ENCODE peak calls at places on chromosome 19, in four cellular contexts. Y is HEK293T, T is K562, W is WTC11. O is an unnamed sample.

GRCh38 chr19:51480590-51480989 is 2.3 kb downstream of the CEACAM18 start:
- DNase-seq in Y (peak), T (peak), W (peak), O (peak)

GRCh38 chr19:4061683-4062575 is 4.8 kb downstream of the ZBTB7A start:
- DNase-seq in Y (no peak), T (no peak), W (no peak), O (no peak)

GRCh38 chr19:10417598-10418280 is 2.6 kb upstream of the PDE4A start:
- DNase-seq in Y (no peak), T (no peak), W (peak), O (no peak)

GRCh38 chr19:5131866-5132561 is 163.1 kb downstream of the KDM4B start:
- DNase-seq in Y (no peak), T (no peak), W (no peak), O (no peak)

GRCh38 chr19:49512970-49513745 is 697 bp downstream of the FCGRT start:
- DNase-seq in Y (no peak), T (peak), W (peak), O (peak)

GRCh38 chr19:4108767-4109625 is 14.9 kb downstream of the MAP2K2 start:
- DNase-seq in Y (no peak), T (no peak), W (no peak), O (no peak)

GRCh38 chr19:9431475-9431874 is 3.9 kb downstream of the ZNF266 start:
- DNase-seq in Y (no peak), T (peak), W (peak), O (no peak)

GRCh38 chr19:16143399-16144215 is at the start of gene HSH2D:
- DNase-seq in Y (no peak), T (no peak), W (peak), O (peak)

GRCh38 chr19:31220540-31220939 is 128.7 kb downstream of the TSHZ3 start:
- DNase-seq in Y (peak), T (peak), W (no peak), O (no peak)

GRCh38 chr19:2552859-2553258 is 76.9 kb downstream of the GADD45B start:
- DNase-seq in Y (no peak), T (no peak), W (no peak), O (no peak)

GRCh38 chr19:58296086-58296485 is 9.1 kb upstream of the ERVK3-1 start:
- DNase-seq in Y (no peak), T (no peak), W (no peak), O (no peak)

GRCh38 chr19:42410371-42410770 is 16.8 kb downstream of the LIPE start:
- DNase-seq in Y (no peak), T (no peak), W (no peak), O (no peak)

GRCh38 chr19:41563847-41564514 is 12.0 kb upstream of the CEACAM21 start:
- DNase-seq in Y (no peak), T (no peak), W (peak), O (no peak)

GRCh38 chr19:42293966-42294365 is 8.0 kb upstream of the PRR19 start:
- DNase-seq in Y (no peak), T (no peak), W (no peak), O (no peak)

GRCh38 chr19:8030906-8031305 is 21.7 kb upstream of the CCL25 start:
- DNase-seq in Y (no peak), T (no peak), W (no peak), O (no peak)

GRCh38 chr19:29485293-29485692 is 40.5 kb upstream of the VSTM2B start:
- DNase-seq in Y (peak), T (no peak), W (no peak), O (no peak)

GRCh38 chr19:771332-771785 is 20.4 kb downstream of the MISP start:
- DNase-seq in Y (peak), T (peak), W (no peak), O (peak)

GRCh38 chr19:1122972-1123363 is 19.2 kb downstream of the GPX4 start:
- DNase-seq in Y (peak), T (peak), W (peak), O (peak)

GRCh38 chr19:41999878-42000208 is 5.8 kb upstream of the ATP1A3 start:
- DNase-seq in Y (no peak), T (no peak), W (no peak), O (no peak)

GRCh38 chr19:56162258-56162657 is 13.6 kb upstream of the GALP start:
- DNase-seq in Y (no peak), T (no peak), W (no peak), O (no peak)

GRCh38 chr19:1862424-1863307 is 713 bp downstream of the KLF16 start:
- DNase-seq in Y (peak), T (peak), W (peak), O (no peak)

GRCh38 chr19:5131031-5131865 is 162.3 kb downstream of the KDM4B start:
- DNase-seq in Y (no peak), T (peak), W (peak), O (no peak)

GRCh38 chr19:4338441-4339350 is at the start of gene STAP2:
- DNase-seq in Y (no peak), T (peak), W (peak), O (peak)

GRCh38 chr19:4723465-4724251 is at the start of gene DPP9:
- DNase-seq in Y (peak), T (peak), W (peak), O (peak)

GRCh38 chr19:33304760-33305647 is 2.7 kb upstream of the CEBPA start:
- DNase-seq in Y (peak), T (peak), W (no peak), O (peak)

GRCh38 chr19:21117041-21117907 is 24.6 kb upstream of the ZNF431 start:
- DNase-seq in Y (no peak), T (no peak), W (no peak), O (no peak)

GRCh38 chr19:996051-996838 is 4.0 kb upstream of the GRIN3B start:
- DNase-seq in Y (peak), T (peak), W (peak), O (no peak)

GRCh38 chr19:33514885-33515485 is 6.6 kb downstream of the PEPD start:
- DNase-seq in Y (no peak), T (no peak), W (no peak), O (no peak)

GRCh38 chr19:13044160-13044853 is 49.0 kb downstream of the NFIX start:
- DNase-seq in Y (no peak), T (no peak), W (no peak), O (no peak)

GRCh38 chr19:14147797-14148605 is 11.6 kb upstream of the ASF1B start:
- DNase-seq in Y (peak), T (peak), W (peak), O (peak)

GRCh38 chr19:15297416-15298224 is 34.7 kb downstream of the BRD4 start:
- DNase-seq in Y (no peak), T (no peak), W (peak), O (peak)

GRCh38 chr19:16607819-16608218 is 20.2 kb downstream of the MED26 start:
- DNase-seq in Y (no peak), T (no peak), W (no peak), O (no peak)

GRCh38 chr19:54475706-54476105 is 2.6 kb upstream of the CDC42EP5 start:
- DNase-seq in Y (no peak), T (peak), W (no peak), O (no peak)

GRCh38 chr19:4206818-4207484 is 22.4 kb upstream of the EBI3 start:
- DNase-seq in Y (no peak), T (no peak), W (no peak), O (no peak)

GRCh38 chr19:49193822-49194394 is 36.3 kb downstream of the TRPM4 start:
- DNase-seq in Y (no peak), T (no peak), W (no peak), O (no peak)

GRCh38 chr19:3184847-3185481 is 766 bp upstream of the NCLN start:
- DNase-seq in Y (peak), T (peak), W (peak), O (no peak)

DNA sequence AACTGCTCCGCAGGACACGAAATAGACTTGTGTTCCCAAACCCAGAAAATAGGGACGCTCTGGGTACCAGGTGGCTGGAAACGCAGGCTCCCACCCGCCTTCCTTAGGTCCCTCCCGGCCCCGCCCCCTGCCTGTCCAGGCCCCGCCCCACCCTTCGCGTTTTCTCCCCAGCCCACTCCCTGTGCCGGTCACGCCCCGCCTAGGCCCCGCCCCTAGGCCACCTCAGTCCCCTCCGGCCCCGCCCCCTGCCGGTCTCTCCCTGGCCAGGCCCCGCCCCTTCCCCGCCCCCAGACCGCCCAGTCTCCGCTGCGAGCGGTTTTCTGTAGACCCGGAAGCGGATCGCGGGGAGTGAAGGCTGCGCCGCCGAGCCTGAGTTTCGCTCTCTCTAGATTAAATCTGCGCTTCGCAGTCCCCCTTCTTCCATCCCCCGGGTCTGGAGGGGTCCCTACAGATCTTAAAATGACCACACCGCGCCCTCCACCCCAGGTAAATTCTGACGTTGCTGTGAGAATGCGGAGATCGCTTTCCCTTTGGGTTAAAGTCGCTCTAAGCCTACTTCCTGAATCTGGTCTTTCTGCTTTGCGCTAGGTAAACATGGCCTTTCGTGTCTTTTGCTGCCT is 3.7 kb upstream of the ZNF665 start:
- DNase-seq in Y (peak), T (peak), W (peak), O (peak)
- TF ChIP-seq ELF4 in Y (no peak), T (no peak), W (no peak), O (no peak)

GRCh38 chr19:38213911-38214625 is 10.0 kb downstream of the DPF1 start:
- DNase-seq in Y (no peak), T (no peak), W (no peak), O (no peak)
- TF ChIP-seq ELF4 in Y (no peak), T (no peak), W (no peak), O (no peak)

DNA sequence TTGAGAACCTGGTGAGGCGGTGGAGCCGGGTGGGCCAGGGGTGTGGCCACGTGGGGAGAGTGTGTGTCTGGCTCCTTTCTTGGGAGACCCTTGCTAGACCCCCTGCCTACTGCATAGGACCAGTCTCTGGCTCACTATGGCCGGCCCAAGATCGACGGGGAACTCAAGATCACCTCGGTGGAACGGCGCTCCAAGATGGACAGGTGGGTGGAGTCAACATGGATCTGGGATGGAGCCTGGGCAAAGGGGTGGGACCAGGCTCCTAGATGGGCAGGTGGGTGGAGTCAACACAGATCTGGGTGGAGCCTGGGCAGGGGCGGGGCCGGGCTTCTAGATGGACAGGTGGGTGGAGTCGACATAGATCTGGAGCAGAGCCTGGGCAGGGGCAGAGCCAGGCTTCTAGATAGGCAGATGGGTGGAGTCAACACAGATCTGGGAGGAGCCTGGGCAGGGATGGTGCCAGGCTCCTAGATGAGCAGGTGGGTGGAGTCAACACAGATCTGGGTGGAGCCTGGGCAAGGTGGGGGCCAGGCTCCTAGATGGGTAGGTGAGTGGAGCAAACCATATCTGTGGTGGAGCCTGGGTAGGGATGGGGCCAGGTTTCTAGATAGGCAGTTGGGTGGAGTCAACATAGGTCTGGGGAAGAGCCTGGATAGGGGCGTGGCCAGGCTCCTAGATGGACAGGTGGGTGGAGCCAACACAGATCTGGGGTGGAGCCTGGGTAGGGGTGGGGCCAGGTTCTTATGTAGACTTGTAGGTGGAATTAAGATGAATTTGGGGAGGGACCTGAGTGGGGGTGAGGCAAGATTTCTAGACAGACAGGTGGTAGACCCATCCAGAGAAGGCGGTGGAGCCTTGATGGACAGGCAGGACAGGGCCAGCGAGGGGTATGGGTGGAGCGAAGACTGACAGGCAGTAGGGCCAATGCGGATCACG is 56.5 kb downstream of the VAV1 start:
- DNase-seq in Y (peak), T (peak), W (peak), O (no peak)
- TF ChIP-seq ELF4 in Y (no peak), T (no peak), W (no peak), O (no peak)

GRCh38 chr19:45439569-45440258 is 16.0 kb upstream of the ERCC1 start:
- DNase-seq in Y (peak), T (peak), W (peak), O (no peak)

GRCh38 chr19:45440873-45441654 is 17.3 kb upstream of the ERCC1 start:
- DNase-seq in Y (no peak), T (peak), W (no peak), O (no peak)

GRCh38 chr19:45440259-45440638 is 16.5 kb upstream of the ERCC1 start:
- DNase-seq in Y (no peak), T (no peak), W (no peak), O (no peak)

GRCh38 chr19:45437328-45437727 is 13.6 kb upstream of the ERCC1 start:
- DNase-seq in Y (no peak), T (no peak), W (no peak), O (no peak)

GRCh38 chr19:45439190-45439568 is 15.5 kb upstream of the ERCC1 start:
- DNase-seq in Y (no peak), T (no peak), W (no peak), O (no peak)
- TF ChIP-seq ELF4 in Y (no peak), T (no peak), W (no peak), O (no peak)

DNA sequence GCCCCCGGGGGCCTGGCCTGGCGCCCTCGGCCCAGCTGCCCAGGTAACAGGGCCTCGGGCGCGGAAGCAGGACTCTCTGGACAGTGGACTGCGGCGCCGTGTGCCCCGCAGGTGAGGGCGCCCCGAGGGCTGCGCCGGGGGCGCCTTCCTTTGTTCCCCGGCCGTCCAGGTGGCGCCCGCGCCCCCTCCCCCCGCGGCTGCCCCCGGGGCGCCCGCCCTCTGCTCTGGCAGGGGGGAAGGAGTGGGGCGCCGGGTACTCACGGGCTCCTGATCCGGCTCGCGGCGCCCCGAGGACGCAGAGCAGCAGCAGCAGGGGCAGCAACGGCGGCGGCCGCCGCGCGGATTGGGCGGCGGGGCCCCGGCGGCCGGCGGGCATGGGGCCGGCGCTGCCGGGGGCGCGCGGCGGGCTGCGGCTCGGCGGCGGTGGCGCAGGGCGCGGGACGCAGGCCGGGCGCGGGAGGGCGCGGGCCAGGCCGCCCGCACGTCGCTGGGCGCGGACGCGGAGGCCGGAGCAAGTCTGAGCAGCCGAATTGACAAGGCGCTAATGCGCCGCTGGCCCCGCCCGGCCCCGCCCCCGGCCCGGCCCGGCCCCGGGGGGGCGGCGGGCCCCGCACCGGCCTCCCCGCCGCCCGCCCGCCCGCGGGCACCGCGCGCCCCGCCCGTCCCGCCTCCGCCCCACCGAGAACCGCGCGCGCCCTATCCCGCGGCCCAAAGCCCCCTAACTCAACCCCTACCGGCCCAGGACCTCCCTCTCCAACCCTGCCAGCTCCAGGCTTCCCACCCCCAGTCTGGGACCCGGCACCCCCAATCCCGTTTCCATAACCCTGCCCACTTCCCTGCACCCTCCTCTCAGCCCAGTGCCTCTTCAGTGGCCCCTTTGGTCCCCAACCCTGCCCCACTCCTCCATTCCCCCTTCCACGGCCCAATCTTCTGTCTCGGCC is at the start of gene CRLF1:
- DNase-seq in Y (peak), T (peak), W (no peak), O (peak)
- TF ChIP-seq ELF4 in Y (no peak), T (no peak), W (no peak), O (no peak)